ENCODE peak calls at places on chromosomes 13 and 19, in five cellular contexts. W is sciatic nerve; R is neural crest cell; C is stimulated activated CD8-positive, alpha-beta memory T cell treated with anti-CD3 and anti-CD28 coated beads, Interleukin-7, amount 100 ng/mL, for 48 hours; K is GM23338. Z is an unnamed sample.

GRCh38 chr13:36038785-36039415 is 92.3 kb downstream of the DCLK1 start:
- DNase-seq in R (no peak), K (no peak), W (no peak), C (no peak), Z (no peak)

GRCh38 chr19:41936416-41936850 is 8.2 kb upstream of the ERFL start:
- DNase-seq in K (no peak), C (no peak), W (no peak), R (no peak), Z (peak; percentile 39)

GRCh38 chr13:59247166-59247565 is 916.6 kb downstream of the DIAPH3 start:
- DNase-seq in C (no peak), K (no peak), W (peak; percentile 64), R (no peak), Z (peak; percentile 31)

GRCh38 chr13:25335856-25336255 is 34.4 kb downstream of the NUP58 start:
- DNase-seq in C (no peak), W (no peak), R (no peak), K (no peak), Z (no peak)

GRCh38 chr19:29010276-29010675 is 202.7 kb downstream of the UQCRFS1 start:
- DNase-seq in W (no peak), C (no peak), R (no peak), K (no peak), Z (no peak)

GRCh38 chr19:18223860-18224524 is 2.2 kb downstream of the PDE4C start:
- DNase-seq in W (peak; percentile 75), R (peak; percentile 64), K (peak; percentile 93), C (no peak), Z (peak; percentile 30)

GRCh38 chr19:51022526-51022925 is 3.0 kb upstream of the KLK10 start:
- DNase-seq in R (no peak), W (no peak), K (no peak), C (no peak), Z (no peak)

GRCh38 chr19:48506138-48506733 is 5.4 kb downstream of the LMTK3 start:
- DNase-seq in C (no peak), R (no peak), W (no peak), K (peak; percentile 85), Z (peak; percentile 64)

GRCh38 chr19:3595521-3596061 is 10.3 kb downstream of the GIPC3 start:
- DNase-seq in C (no peak), R (no peak), K (no peak), W (no peak), Z (no peak)

GRCh38 chr19:42284066-42284501 is 15.0 kb downstream of the CIC start:
- DNase-seq in R (peak; percentile 59), K (peak; percentile 54), C (peak; percentile 63), W (peak; percentile 91), Z (peak; percentile 64)

GRCh38 chr19:1173160-1173844 is 766 bp downstream of the SBNO2 start:
- DNase-seq in W (peak; percentile 74), C (no peak), R (no peak), K (no peak), Z (no peak)

GRCh38 chr13:79749985-79750551 is 269.1 kb downstream of the NDFIP2 start:
- DNase-seq in K (peak; percentile 56), C (no peak), R (no peak), W (peak; percentile 72), Z (peak; percentile 88)

GRCh38 chr19:49567722-49568454 is 12.5 kb downstream of the NOSIP start:
- DNase-seq in C (no peak), W (no peak), R (no peak), K (no peak), Z (no peak)

GRCh38 chr13:65508745-65509144 is 1721.4 kb downstream of the PCDH9 start:
- DNase-seq in R (no peak), K (no peak), C (no peak), W (no peak), Z (no peak)

GRCh38 chr19:1768248-1768647 is 14.9 kb downstream of the ONECUT3 start:
- DNase-seq in K (peak; percentile 93), R (peak; percentile 64), C (no peak), W (no peak), Z (no peak)

GRCh38 chr19:48645652-48646191 is at the start of gene CA11:
- DNase-seq in R (no peak), C (no peak), K (peak; percentile 68), W (no peak), Z (peak; percentile 59)

GRCh38 chr19:29120471-29120870 is 92.5 kb downstream of the UQCRFS1 start:
- DNase-seq in R (no peak), W (no peak), K (no peak), C (no peak), Z (no peak)

GRCh38 chr19:9431475-9431874 is 3.9 kb downstream of the ZNF266 start:
- DNase-seq in R (peak; percentile 50), C (no peak), K (peak; percentile 77), W (no peak), Z (peak; percentile 32)

GRCh38 chr19:7265963-7266362 is 28.3 kb downstream of the INSR start:
- DNase-seq in W (no peak), C (no peak), K (no peak), R (no peak), Z (no peak)

GRCh38 chr13:72544042-72544441 is 183.4 kb downstream of the MZT1 start:
- DNase-seq in R (no peak), W (no peak), C (no peak), K (no peak), Z (no peak)